ENCODE peak calls at places on chromosomes 6 and 20, in eight cellular contexts. S is DND-41; G is AG04450; D is B cell; P is lower leg skin; K is cardiac muscle cell; R is mesothelial cell of epicardium; Q is CD8-positive, alpha-beta T cell. T is an unnamed sample.

GRCh38 chr20:43046946-43047345 is 142.8 kb downstream of the PTPRT start:
- DNase-seq in S (no peak), G (no peak), D (no peak), P (no peak), K (no peak), R (no peak), Q (no peak), T (no peak)

GRCh38 chr6:83636800-83637199 is 72.1 kb downstream of the SNAP91 start:
- DNase-seq in S (no peak), G (no peak), D (no peak), P (no peak), K (no peak), R (no peak), Q (no peak), T (no peak)

GRCh38 chr20:34515484-34516037 is 661 bp upstream of the DYNLRB1 start:
- DNase-seq in S (peak), G (no peak), D (peak), P (peak), K (peak), R (peak), Q (peak), T (peak)

GRCh38 chr20:64242003-64242796 is 13.3 kb upstream of the PCMTD2 start:
- DNase-seq in S (no peak), G (no peak), D (no peak), P (no peak), K (no peak), R (no peak), Q (no peak), T (no peak)

GRCh38 chr6:13648850-13649249 is 33.7 kb downstream of the NOL7 start:
- DNase-seq in S (no peak), G (no peak), D (no peak), P (no peak), K (no peak), R (no peak), Q (no peak), T (no peak)

GRCh38 chr6:22102671-22103070 is 194.2 kb downstream of the PRL start:
- DNase-seq in S (no peak), G (no peak), D (no peak), P (no peak), K (no peak), R (no peak), Q (no peak), T (no peak)

GRCh38 chr20:63520939-63521601 is 505 bp downstream of the PPDPF start:
- DNase-seq in S (peak), G (no peak), D (peak), P (peak), K (peak), R (peak), Q (peak), T (peak)

GRCh38 chr20:36097331-36097730 is 57.2 kb upstream of the EPB41L1 start:
- DNase-seq in S (no peak), G (no peak), D (no peak), P (no peak), K (no peak), R (no peak), Q (no peak), T (no peak)

GRCh38 chr6:111743859-111744692 is 129.2 kb downstream of the FYN start:
- DNase-seq in S (no peak), G (peak), D (no peak), P (no peak), K (no peak), R (no peak), Q (no peak), T (no peak)

GRCh38 chr6:41462033-41462432 is 84.1 kb upstream of the FOXP4 start:
- DNase-seq in S (no peak), G (no peak), D (no peak), P (no peak), K (no peak), R (no peak), Q (no peak), T (no peak)

GRCh38 chr6:106046854-106047200 is 39.3 kb upstream of the PRDM1 start:
- DNase-seq in S (no peak), G (no peak), D (no peak), P (no peak), K (no peak), R (no peak), Q (no peak), T (no peak)

GRCh38 chr6:12262236-12263061 is 27.7 kb upstream of the EDN1 start:
- DNase-seq in S (no peak), G (no peak), D (no peak), P (no peak), K (no peak), R (no peak), Q (no peak), T (no peak)

GRCh38 chr6:163841326-163841725 is 426.8 kb downstream of the QKI start:
- DNase-seq in S (no peak), G (no peak), D (no peak), P (no peak), K (no peak), R (no peak), Q (no peak), T (no peak)

GRCh38 chr20:16689906-16690305 is 39.9 kb upstream of the SNRPB2 start:
- DNase-seq in S (no peak), G (no peak), D (no peak), P (no peak), K (no peak), R (no peak), Q (no peak), T (no peak)

GRCh38 chr6:114989279-114989964 is 646.6 kb upstream of the HS3ST5 start:
- DNase-seq in S (no peak), G (no peak), D (no peak), P (no peak), K (no peak), R (no peak), Q (no peak), T (no peak)

GRCh38 chr6:33173228-33174180 is 18.8 kb downstream of the COL11A2 start:
- DNase-seq in S (no peak), G (no peak), D (no peak), P (no peak), K (no peak), R (no peak), Q (no peak), T (no peak)

GRCh38 chr6:18154507-18155272 is at the start of gene TPMT:
- DNase-seq in S (peak), G (no peak), D (no peak), P (no peak), K (no peak), R (peak), Q (peak), T (peak)

GRCh38 chr6:90466191-90466940 is 120.5 kb downstream of the MAP3K7 start:
- DNase-seq in S (no peak), G (no peak), D (no peak), P (no peak), K (no peak), R (no peak), Q (no peak), T (no peak)

GRCh38 chr6:168877821-168878282 is 375.8 kb downstream of the THBS2 start:
- DNase-seq in S (no peak), G (no peak), D (no peak), P (no peak), K (no peak), R (no peak), Q (peak), T (no peak)

GRCh38 chr6:30152019-30152673 is 8.9 kb downstream of the TRIM10 start:
- DNase-seq in S (no peak), G (no peak), D (no peak), P (no peak), K (no peak), R (no peak), Q (no peak), T (no peak)

GRCh38 chr6:107811591-107812218 is 12.4 kb downstream of the SCML4 start:
- DNase-seq in S (no peak), G (no peak), D (no peak), P (no peak), K (no peak), R (no peak), Q (no peak), T (no peak)

GRCh38 chr20:59004763-59005522 is 2.1 kb downstream of the CTSZ start:
- DNase-seq in S (peak), G (no peak), D (peak), P (no peak), K (no peak), R (no peak), Q (no peak), T (no peak)

GRCh38 chr6:40950986-40951730 is 87.9 kb downstream of the UNC5CL start:
- DNase-seq in S (no peak), G (no peak), D (peak), P (no peak), K (peak), R (no peak), Q (no peak), T (no peak)

GRCh38 chr6:27547157-27548075 is 74.5 kb upstream of the ZNF184 start:
- DNase-seq in S (no peak), G (peak), D (no peak), P (no peak), K (peak), R (no peak), Q (no peak), T (no peak)

GRCh38 chr20:56573989-56574388 is 40.9 kb downstream of the FAM209B start:
- DNase-seq in S (no peak), G (no peak), D (no peak), P (no peak), K (no peak), R (no peak), Q (no peak), T (no peak)

GRCh38 chr6:151436300-151436699 is 15.6 kb downstream of the RMND1 start:
- DNase-seq in S (no peak), G (no peak), D (no peak), P (no peak), K (no peak), R (no peak), Q (no peak), T (no peak)

GRCh38 chr6:15365273-15365687 is 119.4 kb downstream of the JARID2 start:
- DNase-seq in S (no peak), G (no peak), D (no peak), P (peak), K (peak), R (peak), Q (peak), T (no peak)

GRCh38 chr6:34531580-34532201 is 24.4 kb downstream of the SPDEF start:
- DNase-seq in S (peak), G (peak), D (no peak), P (peak), K (peak), R (no peak), Q (no peak), T (no peak)

GRCh38 chr6:147205690-147206600 is 1.7 kb downstream of the STXBP5 start:
- DNase-seq in S (no peak), G (no peak), D (no peak), P (no peak), K (no peak), R (no peak), Q (no peak), T (no peak)

GRCh38 chr6:31826793-31827285 is 699 bp upstream of the HSPA1B start:
- DNase-seq in S (peak), G (no peak), D (no peak), P (peak), K (peak), R (peak), Q (no peak), T (no peak)

DNA sequence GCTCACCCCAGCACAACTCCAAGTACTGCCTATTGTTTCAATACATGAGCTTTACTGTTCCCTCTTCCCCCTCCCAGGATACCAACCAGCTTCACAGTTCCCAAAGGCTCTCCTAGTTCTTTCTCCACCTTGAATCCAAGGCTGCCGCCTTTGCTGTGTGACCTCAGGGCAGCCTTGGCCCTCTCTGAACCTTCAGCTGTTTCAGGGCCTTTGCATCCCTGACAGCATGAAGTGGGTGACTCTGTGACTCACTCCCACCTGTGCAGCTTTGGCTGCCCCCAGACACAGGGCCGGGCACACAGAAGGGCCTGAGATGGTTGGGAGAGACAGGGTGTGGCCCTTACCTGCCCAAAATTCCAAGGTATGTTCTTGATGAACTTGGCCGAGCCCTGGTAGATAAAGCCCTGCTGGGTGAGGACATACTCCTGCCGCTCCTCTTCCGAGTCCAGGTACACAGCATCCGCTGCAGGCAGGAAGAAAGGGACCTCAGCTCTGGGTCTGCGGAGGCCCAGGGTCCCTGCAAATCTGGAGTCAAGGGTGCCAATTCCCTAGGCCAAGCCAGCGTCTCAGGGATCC is 14.4 kb downstream of the TGM2 start:
- DNase-seq in S (no peak), G (no peak), D (no peak), P (no peak), K (no peak), R (no peak), Q (no peak), T (no peak)
- TF ChIP-seq CTCF in S (no peak), G (no peak), D (no peak), P (no peak), K (no peak), R (no peak), Q (no peak), T (no peak)

GRCh38 chr20:50191566-50192363 is 1.1 kb downstream of the CEBPB start:
- DNase-seq in S (peak), G (no peak), D (peak), P (no peak), K (peak), R (peak), Q (peak), T (peak)
- TF ChIP-seq CTCF in S (peak), G (peak), D (peak), P (no peak), K (peak), R (peak), Q (peak), T (peak)

DNA sequence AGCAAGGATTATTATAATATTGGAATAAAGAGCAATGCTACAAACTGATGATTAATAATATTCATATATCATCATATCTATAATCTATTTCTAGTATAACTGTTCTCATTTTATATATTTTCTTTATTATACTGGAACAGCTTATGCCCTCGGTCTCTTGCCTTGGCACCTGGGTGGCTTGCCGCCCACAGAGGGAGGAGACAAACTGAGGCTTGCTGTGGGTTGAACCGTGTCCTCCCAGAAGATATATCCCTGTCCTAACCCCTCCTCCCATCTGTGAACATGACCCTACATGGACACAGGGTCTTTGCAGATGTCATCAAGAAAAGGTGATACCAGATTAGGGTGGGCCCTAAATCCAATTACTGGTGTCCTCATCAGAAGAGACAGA is 4.7 kb downstream of the RNASET2 start:
- DNase-seq in S (no peak), G (no peak), D (no peak), P (no peak), K (no peak), R (no peak), Q (no peak), T (no peak)
- TF ChIP-seq CTCF in S (no peak), G (no peak), D (peak), P (no peak), K (peak), R (no peak), Q (no peak), T (no peak)

DNA sequence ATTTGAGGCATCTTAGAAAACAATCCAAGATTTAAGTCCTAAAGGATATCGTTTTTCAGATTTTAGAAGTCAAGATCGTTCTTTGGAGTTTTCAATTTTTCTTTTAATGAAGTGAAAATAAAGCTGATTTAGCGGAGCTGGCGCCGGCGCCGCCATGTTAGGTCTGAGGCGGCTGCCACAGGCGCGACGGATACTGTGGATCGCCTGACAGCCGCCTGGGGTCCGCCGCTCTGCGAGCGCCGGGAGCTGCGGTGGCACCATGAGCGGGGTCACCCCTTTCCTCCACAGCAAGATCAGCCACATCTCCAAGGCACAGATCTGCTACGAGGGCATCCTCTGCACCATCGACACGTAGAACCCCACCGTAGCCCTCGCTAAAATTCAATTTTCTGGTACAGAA is 247.2 kb downstream of the GJA1 start:
- DNase-seq in S (no peak), G (no peak), D (no peak), P (no peak), K (no peak), R (no peak), Q (no peak), T (no peak)
- TF ChIP-seq CTCF in S (no peak), G (no peak), D (no peak), P (no peak), K (no peak), R (no peak), Q (no peak), T (no peak)

T was measured in progenitor cell of endocrine pancreas.